ENCODE peak calls at places on chromosomes 13 and 19, in eight cellular contexts. One of them, this sample, is unnamed.

GRCh38 chr19:34364830-34365462 is at the start of gene GPI:
- DNase-seq in NCI-H1105 treated with DMSO at 0.1 percent for 48 hours: peak; percentile 57
- DNase-seq in lung: peak; percentile 56
- DNase-seq in activated T-cell treated with anti-CD3 and anti-CD28 coated beads for 1 hour: peak; percentile 56
- DNase-seq in activated T-helper 9 cell treated with anti-CD3 and anti-CD28 coated beads, Interleukin-2, amount 50 U/mL, for 16 hours: peak; percentile 65
- DNase-seq in HEK293T: peak; percentile 51
- DNase-seq in T-cell: peak; percentile 58
- DNase-seq in KBM-7: peak; percentile 51
- DNase-seq in this sample: peak; percentile 82

GRCh38 chr19:30742539-30742938 is 370.4 kb downstream of the ZNF536 start:
- DNase-seq in KBM-7: no peak
- DNase-seq in lung: no peak
- DNase-seq in activated T-cell treated with anti-CD3 and anti-CD28 coated beads for 1 hour: no peak
- DNase-seq in NCI-H1105 treated with DMSO at 0.1 percent for 48 hours: no peak
- DNase-seq in HEK293T: no peak
- DNase-seq in activated T-helper 9 cell treated with anti-CD3 and anti-CD28 coated beads, Interleukin-2, amount 50 U/mL, for 16 hours: no peak
- DNase-seq in T-cell: no peak
- DNase-seq in this sample: no peak

GRCh38 chr13:74115138-74115537 is 19.1 kb downstream of the KLF12 start:
- DNase-seq in NCI-H1105 treated with DMSO at 0.1 percent for 48 hours: no peak
- DNase-seq in activated T-cell treated with anti-CD3 and anti-CD28 coated beads for 1 hour: no peak
- DNase-seq in activated T-helper 9 cell treated with anti-CD3 and anti-CD28 coated beads, Interleukin-2, amount 50 U/mL, for 16 hours: no peak
- DNase-seq in HEK293T: no peak
- DNase-seq in KBM-7: no peak
- DNase-seq in lung: no peak
- DNase-seq in T-cell: no peak
- DNase-seq in this sample: no peak

GRCh38 chr13:40665061-40665753 is 1.2 kb downstream of the FOXO1 start:
- DNase-seq in activated T-cell treated with anti-CD3 and anti-CD28 coated beads for 1 hour: peak; percentile 17
- DNase-seq in activated T-helper 9 cell treated with anti-CD3 and anti-CD28 coated beads, Interleukin-2, amount 50 U/mL, for 16 hours: peak; percentile 20
- DNase-seq in KBM-7: no peak
- DNase-seq in lung: peak; percentile 36
- DNase-seq in NCI-H1105 treated with DMSO at 0.1 percent for 48 hours: no peak
- DNase-seq in HEK293T: peak; percentile 21
- DNase-seq in T-cell: peak; percentile 13
- DNase-seq in this sample: no peak

GRCh38 chr19:48965806-48966540 is 864 bp downstream of the FTL start:
- DNase-seq in NCI-H1105 treated with DMSO at 0.1 percent for 48 hours: peak; percentile 83
- DNase-seq in lung: peak; percentile 91
- DNase-seq in activated T-helper 9 cell treated with anti-CD3 and anti-CD28 coated beads, Interleukin-2, amount 50 U/mL, for 16 hours: peak; percentile 84
- DNase-seq in KBM-7: peak; percentile 90
- DNase-seq in T-cell: peak; percentile 88
- DNase-seq in HEK293T: peak; percentile 73
- DNase-seq in activated T-cell treated with anti-CD3 and anti-CD28 coated beads for 1 hour: peak; percentile 84
- DNase-seq in this sample: peak; percentile 87

GRCh38 chr13:42760949-42761348 is 20.4 kb upstream of the FAM216B start:
- DNase-seq in activated T-cell treated with anti-CD3 and anti-CD28 coated beads for 1 hour: no peak
- DNase-seq in activated T-helper 9 cell treated with anti-CD3 and anti-CD28 coated beads, Interleukin-2, amount 50 U/mL, for 16 hours: no peak
- DNase-seq in T-cell: no peak
- DNase-seq in KBM-7: no peak
- DNase-seq in NCI-H1105 treated with DMSO at 0.1 percent for 48 hours: no peak
- DNase-seq in lung: no peak
- DNase-seq in HEK293T: no peak
- DNase-seq in this sample: no peak

GRCh38 chr19:40612831-40613668 is 11.9 kb downstream of the LTBP4 start:
- DNase-seq in lung: peak; percentile 78
- DNase-seq in HEK293T: peak; percentile 89
- DNase-seq in NCI-H1105 treated with DMSO at 0.1 percent for 48 hours: peak; percentile 80
- DNase-seq in T-cell: peak; percentile 51
- DNase-seq in activated T-helper 9 cell treated with anti-CD3 and anti-CD28 coated beads, Interleukin-2, amount 50 U/mL, for 16 hours: peak; percentile 62
- DNase-seq in KBM-7: no peak
- DNase-seq in activated T-cell treated with anti-CD3 and anti-CD28 coated beads for 1 hour: peak; percentile 66
- DNase-seq in this sample: peak; percentile 93

GRCh38 chr19:3551808-3552095 is 5.6 kb downstream of the MFSD12 start:
- DNase-seq in NCI-H1105 treated with DMSO at 0.1 percent for 48 hours: no peak
- DNase-seq in KBM-7: no peak
- DNase-seq in activated T-helper 9 cell treated with anti-CD3 and anti-CD28 coated beads, Interleukin-2, amount 50 U/mL, for 16 hours: no peak
- DNase-seq in HEK293T: no peak
- DNase-seq in T-cell: no peak
- DNase-seq in activated T-cell treated with anti-CD3 and anti-CD28 coated beads for 1 hour: no peak
- DNase-seq in lung: no peak
- DNase-seq in this sample: no peak

GRCh38 chr13:20151612-20152011 is 9.2 kb downstream of the GJA3 start:
- DNase-seq in HEK293T: no peak
- DNase-seq in T-cell: no peak
- DNase-seq in lung: no peak
- DNase-seq in activated T-helper 9 cell treated with anti-CD3 and anti-CD28 coated beads, Interleukin-2, amount 50 U/mL, for 16 hours: no peak
- DNase-seq in activated T-cell treated with anti-CD3 and anti-CD28 coated beads for 1 hour: no peak
- DNase-seq in KBM-7: no peak
- DNase-seq in NCI-H1105 treated with DMSO at 0.1 percent for 48 hours: no peak
- DNase-seq in this sample: no peak

GRCh38 chr13:33016414-33017409 is at the start of gene KL:
- DNase-seq in T-cell: no peak
- DNase-seq in lung: peak; percentile 59
- DNase-seq in activated T-cell treated with anti-CD3 and anti-CD28 coated beads for 1 hour: no peak
- DNase-seq in activated T-helper 9 cell treated with anti-CD3 and anti-CD28 coated beads, Interleukin-2, amount 50 U/mL, for 16 hours: no peak
- DNase-seq in NCI-H1105 treated with DMSO at 0.1 percent for 48 hours: no peak
- DNase-seq in HEK293T: peak; percentile 36
- DNase-seq in KBM-7: no peak
- DNase-seq in this sample: no peak

GRCh38 chr19:1183543-1184172 is 9.6 kb upstream of the SBNO2 start:
- DNase-seq in activated T-helper 9 cell treated with anti-CD3 and anti-CD28 coated beads, Interleukin-2, amount 50 U/mL, for 16 hours: no peak
- DNase-seq in T-cell: no peak
- DNase-seq in NCI-H1105 treated with DMSO at 0.1 percent for 48 hours: no peak
- DNase-seq in lung: no peak
- DNase-seq in activated T-cell treated with anti-CD3 and anti-CD28 coated beads for 1 hour: no peak
- DNase-seq in KBM-7: no peak
- DNase-seq in HEK293T: no peak
- DNase-seq in this sample: no peak

GRCh38 chr13:105773241-105773640 is 762.2 kb downstream of the EFNB2 start:
- DNase-seq in activated T-cell treated with anti-CD3 and anti-CD28 coated beads for 1 hour: no peak
- DNase-seq in activated T-helper 9 cell treated with anti-CD3 and anti-CD28 coated beads, Interleukin-2, amount 50 U/mL, for 16 hours: no peak
- DNase-seq in HEK293T: no peak
- DNase-seq in T-cell: no peak
- DNase-seq in lung: no peak
- DNase-seq in KBM-7: no peak
- DNase-seq in NCI-H1105 treated with DMSO at 0.1 percent for 48 hours: no peak
- DNase-seq in this sample: no peak

GRCh38 chr19:6413291-6413690 is 11.3 kb downstream of the KHSRP start:
- DNase-seq in activated T-helper 9 cell treated with anti-CD3 and anti-CD28 coated beads, Interleukin-2, amount 50 U/mL, for 16 hours: no peak
- DNase-seq in activated T-cell treated with anti-CD3 and anti-CD28 coated beads for 1 hour: no peak
- DNase-seq in HEK293T: no peak
- DNase-seq in KBM-7: no peak
- DNase-seq in lung: no peak
- DNase-seq in T-cell: no peak
- DNase-seq in NCI-H1105 treated with DMSO at 0.1 percent for 48 hours: no peak
- DNase-seq in this sample: no peak

This sample was measured in NCI-H345.